ENCODE peak calls at places on chromosomes 3 and 15, in seven cellular contexts. H is astrocyte; F is effector memory CD4-positive, alpha-beta T cell; S is CD8-positive, alpha-beta memory T cell; G is esophagus muscularis mucosa; B is IMR-90; Y is right lobe of liver. I is an unnamed sample. For H3K4me1 and H3K36me3, the result is how much of the 10 kb centered on the place peaks cover.

GRCh38 chr3:10577521-10577920 is 72.1 kb upstream of the ATP2B2 start:
- DNase-seq in H (no peak), F (no peak), S (no peak), G (no peak), B (no peak), Y (no peak), I (no peak)

GRCh38 chr3:151386063-151386462 is 1.5 kb upstream of the P2RY12 start:
- DNase-seq in H (no peak), F (no peak), S (no peak), G (no peak), B (no peak), Y (no peak), I (no peak)

GRCh38 chr3:151987893-151988292 is 114.5 kb downstream of the SUCNR1 start:
- DNase-seq in H (no peak), F (no peak), S (no peak), G (no peak), B (no peak), Y (no peak), I (no peak)

GRCh38 chr3:175070946-175071345 is 211.8 kb downstream of the NAALADL2 start:
- DNase-seq in H (no peak), F (no peak), S (no peak), G (no peak), B (no peak), Y (no peak), I (no peak)

GRCh38 chr3:186236357-186237020 is 125.5 kb downstream of the DGKG start:
- DNase-seq in H (peak), F (no peak), S (no peak), G (no peak), B (no peak), Y (no peak), I (no peak)

GRCh38 chr3:188286087-188286513 is 132.1 kb downstream of the LPP start:
- DNase-seq in H (peak), F (no peak), S (no peak), G (no peak), B (peak), Y (no peak), I (no peak)

GRCh38 chr3:100634493-100635272 is 25.3 kb downstream of the ADGRG7 start:
- DNase-seq in H (no peak), F (no peak), S (peak), G (no peak), B (peak), Y (peak), I (no peak)

GRCh38 chr3:64422192-64422591 is 196.9 kb upstream of the PRICKLE2 start:
- DNase-seq in H (no peak), F (no peak), S (no peak), G (no peak), B (peak), Y (no peak), I (no peak)

GRCh38 chr3:100114413-100115030 is at the start of gene FILIP1L:
- DNase-seq in H (no peak), F (no peak), S (no peak), G (no peak), B (no peak), Y (no peak), I (no peak)

GRCh38 chr3:37139567-37140052 is 34.8 kb downstream of the LRRFIP2 start:
- DNase-seq in H (no peak), F (no peak), S (no peak), G (no peak), B (no peak), Y (no peak), I (no peak)

GRCh38 chr15:76962337-76963013 is 30.9 kb downstream of the RCN2 start:
- DNase-seq in H (no peak), F (no peak), S (no peak), G (no peak), B (no peak), Y (no peak), I (no peak)

GRCh38 chr3:99925584-99925983 is 107.9 kb downstream of the CMSS1 start:
- DNase-seq in H (peak), F (no peak), S (no peak), G (no peak), B (peak), Y (no peak), I (no peak)

GRCh38 chr15:76062282-76062681 is 2.5 kb downstream of the TMEM266 start:
- DNase-seq in H (no peak), F (no peak), S (no peak), G (no peak), B (peak), Y (no peak), I (no peak)

GRCh38 chr3:127074900-127075360 is 92.0 kb downstream of the PLXNA1 start:
- DNase-seq in H (peak), F (no peak), S (peak), G (no peak), B (peak), Y (no peak), I (no peak)

GRCh38 chr15:46848704-46849103 is 868.6 kb upstream of the SEMA6D start:
- DNase-seq in H (peak), F (no peak), S (no peak), G (no peak), B (peak), Y (no peak), I (no peak)

GRCh38 chr3:47487265-47487664 is 11.5 kb upstream of the SCAP start:
- DNase-seq in H (no peak), F (no peak), S (no peak), G (no peak), B (no peak), Y (no peak), I (no peak)

GRCh38 chr3:10430805-10431204 is 74.6 kb downstream of the ATP2B2 start:
- DNase-seq in H (no peak), F (no peak), S (no peak), G (no peak), B (no peak), Y (no peak), I (no peak)

GRCh38 chr3:126432361-126432760 is 37.7 kb downstream of the CFAP100 start:
- DNase-seq in H (peak), F (no peak), S (no peak), G (no peak), B (peak), Y (no peak), I (no peak)

GRCh38 chr15:56838085-56838484 is 80.4 kb upstream of the TCF12 start:
- DNase-seq in H (no peak), F (no peak), S (no peak), G (no peak), B (no peak), Y (no peak), I (no peak)

GRCh38 chr3:175163686-175164085 is 304.6 kb downstream of the NAALADL2 start:
- DNase-seq in H (peak), F (no peak), S (no peak), G (no peak), B (no peak), Y (no peak), I (no peak)

GRCh38 chr3:161372321-161373260 is 1.3 kb upstream of the SPTSSB start:
- DNase-seq in H (no peak), F (no peak), S (peak), G (no peak), B (no peak), Y (peak), I (no peak)

GRCh38 chr3:149382518-149382917 is 5.1 kb upstream of the TM4SF1 start:
- DNase-seq in H (no peak), F (no peak), S (no peak), G (no peak), B (no peak), Y (no peak), I (no peak)

GRCh38 chr3:46866720-46867549 is 3.7 kb upstream of the MYL3 start:
- DNase-seq in H (peak), F (peak), S (peak), G (peak), B (peak), Y (peak), I (no peak)

GRCh38 chr3:175105066-175105465 is 245.9 kb downstream of the NAALADL2 start:
- DNase-seq in H (peak), F (no peak), S (no peak), G (no peak), B (peak), Y (no peak), I (no peak)

GRCh38 chr3:156668073-156668763 is 6.2 kb upstream of the TIPARP start:
- DNase-seq in H (peak), F (no peak), S (no peak), G (no peak), B (peak), Y (no peak), I (no peak)

GRCh38 chr3:155963557-155963956 is 93.1 kb downstream of the GMPS start:
- DNase-seq in H (peak), F (no peak), S (no peak), G (no peak), B (peak), Y (no peak), I (no peak)

GRCh38 chr3:2096196-2096595 is 2.5 kb upstream of the CNTN4 start:
- DNase-seq in H (no peak), F (no peak), S (no peak), G (no peak), B (no peak), Y (no peak), I (no peak)

GRCh38 chr15:39127925-39128617 is 452.8 kb upstream of the THBS1 start:
- DNase-seq in H (peak), F (no peak), S (no peak), G (no peak), B (peak), Y (no peak), I (no peak)
- H3K4me1 ChIP-seq in H (half or more), F (under half), S (under half), G (under half), B (half or more), Y (under half), I (under half)

GRCh38 chr15:88634449-88634848 is 4.4 kb upstream of the ISG20 start:
- DNase-seq in H (no peak), F (no peak), S (no peak), G (no peak), B (no peak), Y (no peak), I (no peak)
- H3K27ac ChIP-seq in H (no peak), F (peak), S (no peak), G (no peak), B (no peak), Y (no peak), I (no peak)

DNA sequence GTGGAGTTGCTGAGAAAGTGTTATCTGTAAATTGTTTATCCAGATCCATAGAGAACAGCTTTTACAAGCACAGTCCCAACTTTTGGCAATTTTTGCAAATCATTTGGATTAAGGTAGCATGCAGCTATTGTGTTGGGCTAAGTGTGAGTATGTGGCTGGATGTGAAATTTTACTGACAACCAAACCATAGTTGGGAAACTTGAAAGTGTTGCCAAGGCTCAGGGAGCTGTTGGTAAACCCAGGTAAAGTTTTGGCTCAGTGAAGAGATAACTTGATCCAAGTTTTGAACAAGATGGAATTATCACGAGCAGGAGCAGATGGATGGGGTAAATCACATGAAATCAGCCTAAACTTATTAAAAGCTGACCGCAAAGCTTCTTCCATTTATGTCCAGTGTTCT is 90.0 kb upstream of the HES1 start:
- DNase-seq in H (no peak), F (no peak), S (no peak), G (no peak), B (no peak), Y (no peak), I (no peak)
- H3K36me3 ChIP-seq in H (under half), F (under half), S (under half), G (under half), B (under half), Y (under half), I (under half)

DNA sequence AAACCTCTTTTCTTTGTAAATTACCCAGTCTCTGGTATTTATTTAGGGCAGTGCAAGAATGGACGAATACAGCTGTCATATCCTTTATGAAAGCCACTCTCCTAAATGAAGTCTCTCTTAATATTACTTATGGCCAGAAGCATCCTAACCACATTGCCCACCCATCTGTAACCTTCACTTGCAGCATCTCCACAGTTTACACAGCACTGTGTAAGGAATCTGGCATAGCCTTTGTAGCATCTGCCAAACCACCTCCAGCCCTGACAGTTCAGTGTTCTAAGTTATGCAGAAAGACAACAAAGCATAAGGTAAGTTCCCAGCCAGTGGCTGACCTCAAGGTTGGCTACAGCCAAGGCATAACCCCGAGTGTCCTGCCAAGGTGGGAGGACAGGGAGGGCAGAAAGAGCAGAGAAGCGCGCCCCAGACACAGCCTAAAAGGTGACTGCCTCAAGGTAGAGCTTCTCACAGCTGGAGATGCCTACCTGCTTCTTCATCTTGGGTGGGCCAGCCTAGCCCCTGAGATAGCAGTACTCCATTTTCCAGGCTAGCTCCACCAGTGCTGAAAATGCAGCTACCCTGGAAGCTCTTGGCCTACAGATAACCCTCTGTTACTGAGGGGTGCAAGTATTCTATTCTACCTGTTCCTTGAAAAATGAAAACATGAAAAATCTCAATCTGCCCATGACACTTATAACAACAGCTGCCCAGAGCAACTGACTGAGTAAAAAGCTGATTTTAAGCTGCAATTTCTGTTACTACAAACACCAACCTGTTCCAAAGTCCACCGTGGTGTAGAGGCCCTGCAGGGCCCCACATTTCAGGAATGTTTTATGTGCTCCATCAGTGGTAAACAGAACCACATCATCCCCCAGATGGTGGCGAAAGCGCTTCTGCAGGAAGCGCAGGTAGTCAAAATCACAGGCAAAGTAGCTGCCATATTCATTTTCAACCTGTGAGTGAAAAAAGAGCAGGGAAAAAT is 39.3 kb downstream of the GLB1 start:
- DNase-seq in H (peak), F (no peak), S (no peak), G (no peak), B (no peak), Y (no peak), I (no peak)
- H3K4me1 ChIP-seq in H (under half), F (half or more), S (half or more), G (under half), B (under half), Y (under half), I (under half)